ENCODE peak calls at places on chromosomes 13 and 19, in six cellular contexts. One of them, this sample, is unnamed.

GRCh38 chr13:42615691-42616090 is 41.7 kb downstream of the TNFSF11 start:
- DNase-seq in psoas muscle: no peak
- DNase-seq in GM12864: no peak
- DNase-seq in stimulated activated CD8-positive, alpha-beta memory T cell treated with anti-CD3 and anti-CD28 coated beads, Interleukin-15, amount 100 ng/mL, for 24 hours: no peak
- DNase-seq in heart left ventricle: no peak
- DNase-seq in NCI-H2081: no peak
- DNase-seq in this sample: no peak

GRCh38 chr13:35293579-35293978 is 182.9 kb downstream of the MAB21L1 start:
- DNase-seq in stimulated activated CD8-positive, alpha-beta memory T cell treated with anti-CD3 and anti-CD28 coated beads, Interleukin-15, amount 100 ng/mL, for 24 hours: no peak
- DNase-seq in psoas muscle: no peak
- DNase-seq in GM12864: no peak
- DNase-seq in NCI-H2081: no peak
- DNase-seq in heart left ventricle: no peak
- DNase-seq in this sample: no peak

GRCh38 chr19:35054626-35055025 is 13.1 kb downstream of the HPN start:
- DNase-seq in psoas muscle: no peak
- DNase-seq in stimulated activated CD8-positive, alpha-beta memory T cell treated with anti-CD3 and anti-CD28 coated beads, Interleukin-15, amount 100 ng/mL, for 24 hours: no peak
- DNase-seq in GM12864: no peak
- DNase-seq in heart left ventricle: no peak
- DNase-seq in NCI-H2081: no peak
- DNase-seq in this sample: no peak

GRCh38 chr13:26709461-26709860 is 51.1 kb downstream of the GPR12 start:
- DNase-seq in NCI-H2081: no peak
- DNase-seq in GM12864: no peak
- DNase-seq in psoas muscle: no peak
- DNase-seq in stimulated activated CD8-positive, alpha-beta memory T cell treated with anti-CD3 and anti-CD28 coated beads, Interleukin-15, amount 100 ng/mL, for 24 hours: no peak
- DNase-seq in heart left ventricle: no peak
- DNase-seq in this sample: no peak

GRCh38 chr13:20231839-20232555 is at the start of gene GJB6:
- DNase-seq in stimulated activated CD8-positive, alpha-beta memory T cell treated with anti-CD3 and anti-CD28 coated beads, Interleukin-15, amount 100 ng/mL, for 24 hours: peak; percentile 11
- DNase-seq in heart left ventricle: no peak
- DNase-seq in NCI-H2081: no peak
- DNase-seq in GM12864: no peak
- DNase-seq in psoas muscle: no peak
- DNase-seq in this sample: no peak

GRCh38 chr13:33207616-33207964 is 78.0 kb downstream of the STARD13 start:
- DNase-seq in stimulated activated CD8-positive, alpha-beta memory T cell treated with anti-CD3 and anti-CD28 coated beads, Interleukin-15, amount 100 ng/mL, for 24 hours: no peak
- DNase-seq in NCI-H2081: no peak
- DNase-seq in heart left ventricle: peak; percentile 47
- DNase-seq in GM12864: no peak
- DNase-seq in psoas muscle: no peak
- DNase-seq in this sample: peak; percentile 51

GRCh38 chr13:110363009-110363408 is 55.9 kb downstream of the COL4A2 start:
- DNase-seq in heart left ventricle: no peak
- DNase-seq in stimulated activated CD8-positive, alpha-beta memory T cell treated with anti-CD3 and anti-CD28 coated beads, Interleukin-15, amount 100 ng/mL, for 24 hours: no peak
- DNase-seq in GM12864: no peak
- DNase-seq in NCI-H2081: no peak
- DNase-seq in psoas muscle: no peak
- DNase-seq in this sample: no peak

GRCh38 chr13:29847501-29847983 is 2.9 kb downstream of the UBL3 start:
- DNase-seq in NCI-H2081: no peak
- DNase-seq in stimulated activated CD8-positive, alpha-beta memory T cell treated with anti-CD3 and anti-CD28 coated beads, Interleukin-15, amount 100 ng/mL, for 24 hours: no peak
- DNase-seq in heart left ventricle: no peak
- DNase-seq in GM12864: no peak
- DNase-seq in psoas muscle: no peak
- DNase-seq in this sample: no peak

GRCh38 chr19:9752701-9753443 is 15.7 kb downstream of the ZNF846 start:
- DNase-seq in psoas muscle: no peak
- DNase-seq in NCI-H2081: no peak
- DNase-seq in stimulated activated CD8-positive, alpha-beta memory T cell treated with anti-CD3 and anti-CD28 coated beads, Interleukin-15, amount 100 ng/mL, for 24 hours: no peak
- DNase-seq in GM12864: no peak
- DNase-seq in heart left ventricle: no peak
- DNase-seq in this sample: no peak

GRCh38 chr13:36769545-36769944 is 49.5 kb upstream of the RFXAP start:
- DNase-seq in GM12864: no peak
- DNase-seq in stimulated activated CD8-positive, alpha-beta memory T cell treated with anti-CD3 and anti-CD28 coated beads, Interleukin-15, amount 100 ng/mL, for 24 hours: no peak
- DNase-seq in NCI-H2081: no peak
- DNase-seq in psoas muscle: no peak
- DNase-seq in heart left ventricle: no peak
- DNase-seq in this sample: no peak

GRCh38 chr19:36103842-36104552 is 6.9 kb upstream of the OVOL3 start:
- DNase-seq in psoas muscle: no peak
- DNase-seq in heart left ventricle: no peak
- DNase-seq in GM12864: no peak
- DNase-seq in NCI-H2081: no peak
- DNase-seq in stimulated activated CD8-positive, alpha-beta memory T cell treated with anti-CD3 and anti-CD28 coated beads, Interleukin-15, amount 100 ng/mL, for 24 hours: no peak
- DNase-seq in this sample: no peak

GRCh38 chr13:91482427-91482826 is 84.0 kb downstream of the GPC5 start:
- DNase-seq in GM12864: no peak
- DNase-seq in psoas muscle: no peak
- DNase-seq in heart left ventricle: no peak
- DNase-seq in NCI-H2081: no peak
- DNase-seq in stimulated activated CD8-positive, alpha-beta memory T cell treated with anti-CD3 and anti-CD28 coated beads, Interleukin-15, amount 100 ng/mL, for 24 hours: no peak
- DNase-seq in this sample: no peak

GRCh38 chr19:47032171-47032811 is 12.7 kb downstream of the NPAS1 start:
- DNase-seq in heart left ventricle: no peak
- DNase-seq in psoas muscle: no peak
- DNase-seq in stimulated activated CD8-positive, alpha-beta memory T cell treated with anti-CD3 and anti-CD28 coated beads, Interleukin-15, amount 100 ng/mL, for 24 hours: peak; percentile 29
- DNase-seq in GM12864: no peak
- DNase-seq in NCI-H2081: peak; percentile 49
- DNase-seq in this sample: no peak

GRCh38 chr19:14113762-14114414 is 3.7 kb downstream of the PRKACA start:
- DNase-seq in GM12864: no peak
- DNase-seq in NCI-H2081: no peak
- DNase-seq in psoas muscle: peak; percentile 97
- DNase-seq in stimulated activated CD8-positive, alpha-beta memory T cell treated with anti-CD3 and anti-CD28 coated beads, Interleukin-15, amount 100 ng/mL, for 24 hours: no peak
- DNase-seq in heart left ventricle: no peak
- DNase-seq in this sample: no peak

GRCh38 chr19:13057744-13058143 is 44.9 kb downstream of the LYL1 start:
- DNase-seq in heart left ventricle: no peak
- DNase-seq in stimulated activated CD8-positive, alpha-beta memory T cell treated with anti-CD3 and anti-CD28 coated beads, Interleukin-15, amount 100 ng/mL, for 24 hours: no peak
- DNase-seq in GM12864: no peak
- DNase-seq in psoas muscle: no peak
- DNase-seq in NCI-H2081: no peak
- DNase-seq in this sample: no peak

GRCh38 chr19:19447536-19448237 is 42.2 kb downstream of the GATAD2A start:
- DNase-seq in heart left ventricle: no peak
- DNase-seq in GM12864: no peak
- DNase-seq in psoas muscle: no peak
- DNase-seq in stimulated activated CD8-positive, alpha-beta memory T cell treated with anti-CD3 and anti-CD28 coated beads, Interleukin-15, amount 100 ng/mL, for 24 hours: no peak
- DNase-seq in NCI-H2081: no peak
- DNase-seq in this sample: no peak

GRCh38 chr13:35964764-35965163 is 166.4 kb downstream of the DCLK1 start:
- DNase-seq in heart left ventricle: no peak
- DNase-seq in psoas muscle: no peak
- DNase-seq in NCI-H2081: no peak
- DNase-seq in stimulated activated CD8-positive, alpha-beta memory T cell treated with anti-CD3 and anti-CD28 coated beads, Interleukin-15, amount 100 ng/mL, for 24 hours: no peak
- DNase-seq in GM12864: no peak
- DNase-seq in this sample: no peak

GRCh38 chr13:27775943-27776342 is 16.3 kb upstream of the GSX1 start:
- DNase-seq in heart left ventricle: no peak
- DNase-seq in psoas muscle: no peak
- DNase-seq in stimulated activated CD8-positive, alpha-beta memory T cell treated with anti-CD3 and anti-CD28 coated beads, Interleukin-15, amount 100 ng/mL, for 24 hours: no peak
- DNase-seq in GM12864: no peak
- DNase-seq in NCI-H2081: no peak
- DNase-seq in this sample: no peak

GRCh38 chr19:33448159-33448516 is 73.5 kb downstream of the PEPD start:
- DNase-seq in psoas muscle: peak; percentile 46
- DNase-seq in stimulated activated CD8-positive, alpha-beta memory T cell treated with anti-CD3 and anti-CD28 coated beads, Interleukin-15, amount 100 ng/mL, for 24 hours: no peak
- DNase-seq in heart left ventricle: peak; percentile 6
- DNase-seq in NCI-H2081: no peak
- DNase-seq in GM12864: no peak
- DNase-seq in this sample: no peak

GRCh38 chr19:11092181-11092538 is 2.9 kb downstream of the LDLR start:
- DNase-seq in NCI-H2081: no peak
- DNase-seq in heart left ventricle: no peak
- DNase-seq in GM12864: no peak
- DNase-seq in psoas muscle: no peak
- DNase-seq in stimulated activated CD8-positive, alpha-beta memory T cell treated with anti-CD3 and anti-CD28 coated beads, Interleukin-15, amount 100 ng/mL, for 24 hours: no peak
- DNase-seq in this sample: no peak

GRCh38 chr13:81184556-81185265 is 843.8 kb upstream of the SPRY2 start:
- DNase-seq in stimulated activated CD8-positive, alpha-beta memory T cell treated with anti-CD3 and anti-CD28 coated beads, Interleukin-15, amount 100 ng/mL, for 24 hours: no peak
- DNase-seq in heart left ventricle: no peak
- DNase-seq in psoas muscle: no peak
- DNase-seq in GM12864: no peak
- DNase-seq in NCI-H2081: no peak
- DNase-seq in this sample: no peak

GRCh38 chr13:29791508-29791907 is 58.9 kb downstream of the UBL3 start:
- DNase-seq in stimulated activated CD8-positive, alpha-beta memory T cell treated with anti-CD3 and anti-CD28 coated beads, Interleukin-15, amount 100 ng/mL, for 24 hours: no peak
- DNase-seq in heart left ventricle: no peak
- DNase-seq in GM12864: no peak
- DNase-seq in NCI-H2081: no peak
- DNase-seq in psoas muscle: no peak
- DNase-seq in this sample: no peak

GRCh38 chr19:41570639-41571112 is 5.3 kb upstream of the CEACAM21 start:
- DNase-seq in stimulated activated CD8-positive, alpha-beta memory T cell treated with anti-CD3 and anti-CD28 coated beads, Interleukin-15, amount 100 ng/mL, for 24 hours: peak; percentile 74
- DNase-seq in heart left ventricle: peak; percentile 76
- DNase-seq in GM12864: peak; percentile 49
- DNase-seq in NCI-H2081: peak; percentile 72
- DNase-seq in psoas muscle: peak; percentile 84
- DNase-seq in this sample: peak; percentile 76

GRCh38 chr19:35509018-35509652 is 4.3 kb downstream of the DMKN start:
- DNase-seq in heart left ventricle: no peak
- DNase-seq in stimulated activated CD8-positive, alpha-beta memory T cell treated with anti-CD3 and anti-CD28 coated beads, Interleukin-15, amount 100 ng/mL, for 24 hours: no peak
- DNase-seq in NCI-H2081: no peak
- DNase-seq in psoas muscle: no peak
- DNase-seq in GM12864: peak; percentile 35
- DNase-seq in this sample: no peak

GRCh38 chr19:18223860-18224524 is 2.2 kb downstream of the PDE4C start:
- DNase-seq in GM12864: no peak
- DNase-seq in heart left ventricle: peak; percentile 64
- DNase-seq in stimulated activated CD8-positive, alpha-beta memory T cell treated with anti-CD3 and anti-CD28 coated beads, Interleukin-15, amount 100 ng/mL, for 24 hours: no peak
- DNase-seq in psoas muscle: peak; percentile 78
- DNase-seq in NCI-H2081: no peak
- DNase-seq in this sample: peak; percentile 64

GRCh38 chr13:110448230-110448629 is 113.3 kb downstream of the RAB20 start:
- DNase-seq in GM12864: no peak
- DNase-seq in NCI-H2081: no peak
- DNase-seq in psoas muscle: no peak
- DNase-seq in heart left ventricle: no peak
- DNase-seq in stimulated activated CD8-positive, alpha-beta memory T cell treated with anti-CD3 and anti-CD28 coated beads, Interleukin-15, amount 100 ng/mL, for 24 hours: no peak
- DNase-seq in this sample: no peak

GRCh38 chr19:41545547-41545946 is 30.4 kb upstream of the CEACAM21 start:
- DNase-seq in psoas muscle: no peak
- DNase-seq in heart left ventricle: no peak
- DNase-seq in stimulated activated CD8-positive, alpha-beta memory T cell treated with anti-CD3 and anti-CD28 coated beads, Interleukin-15, amount 100 ng/mL, for 24 hours: no peak
- DNase-seq in GM12864: no peak
- DNase-seq in NCI-H2081: no peak
- DNase-seq in this sample: no peak

GRCh38 chr13:93386191-93386590 is 159.6 kb downstream of the GPC6 start:
- DNase-seq in psoas muscle: no peak
- DNase-seq in heart left ventricle: no peak
- DNase-seq in NCI-H2081: no peak
- DNase-seq in GM12864: no peak
- DNase-seq in stimulated activated CD8-positive, alpha-beta memory T cell treated with anti-CD3 and anti-CD28 coated beads, Interleukin-15, amount 100 ng/mL, for 24 hours: no peak
- DNase-seq in this sample: no peak

GRCh38 chr13:31967155-31967554 is 64.4 kb upstream of the FRY start:
- DNase-seq in heart left ventricle: no peak
- DNase-seq in stimulated activated CD8-positive, alpha-beta memory T cell treated with anti-CD3 and anti-CD28 coated beads, Interleukin-15, amount 100 ng/mL, for 24 hours: no peak
- DNase-seq in GM12864: no peak
- DNase-seq in psoas muscle: no peak
- DNase-seq in NCI-H2081: no peak
- DNase-seq in this sample: no peak

GRCh38 chr19:29783627-29784190 is 28.1 kb upstream of the CCNE1 start:
- DNase-seq in stimulated activated CD8-positive, alpha-beta memory T cell treated with anti-CD3 and anti-CD28 coated beads, Interleukin-15, amount 100 ng/mL, for 24 hours: no peak
- DNase-seq in heart left ventricle: no peak
- DNase-seq in psoas muscle: no peak
- DNase-seq in GM12864: no peak
- DNase-seq in NCI-H2081: no peak
- DNase-seq in this sample: no peak

GRCh38 chr13:26558074-26558805 is 757 bp downstream of the WASF3 start:
- DNase-seq in heart left ventricle: peak; percentile 31
- DNase-seq in GM12864: no peak
- DNase-seq in stimulated activated CD8-positive, alpha-beta memory T cell treated with anti-CD3 and anti-CD28 coated beads, Interleukin-15, amount 100 ng/mL, for 24 hours: no peak
- DNase-seq in NCI-H2081: no peak
- DNase-seq in psoas muscle: peak; percentile 56
- DNase-seq in this sample: no peak

GRCh38 chr19:1455336-1456120 is 5.6 kb downstream of the APC2 start:
- DNase-seq in psoas muscle: peak; percentile 74
- DNase-seq in NCI-H2081: peak; percentile 35
- DNase-seq in stimulated activated CD8-positive, alpha-beta memory T cell treated with anti-CD3 and anti-CD28 coated beads, Interleukin-15, amount 100 ng/mL, for 24 hours: no peak
- DNase-seq in GM12864: no peak
- DNase-seq in heart left ventricle: no peak
- DNase-seq in this sample: no peak

GRCh38 chr13:33351324-33351723 is 65.8 kb upstream of the STARD13 start:
- DNase-seq in GM12864: no peak
- DNase-seq in NCI-H2081: no peak
- DNase-seq in heart left ventricle: no peak
- DNase-seq in psoas muscle: no peak
- DNase-seq in stimulated activated CD8-positive, alpha-beta memory T cell treated with anti-CD3 and anti-CD28 coated beads, Interleukin-15, amount 100 ng/mL, for 24 hours: no peak
- DNase-seq in this sample: no peak

GRCh38 chr13:113044431-113045114 is 61.0 kb upstream of the F7 start:
- DNase-seq in NCI-H2081: no peak
- DNase-seq in GM12864: no peak
- DNase-seq in stimulated activated CD8-positive, alpha-beta memory T cell treated with anti-CD3 and anti-CD28 coated beads, Interleukin-15, amount 100 ng/mL, for 24 hours: no peak
- DNase-seq in heart left ventricle: peak; percentile 17
- DNase-seq in psoas muscle: no peak
- DNase-seq in this sample: peak; percentile 2

GRCh38 chr19:5403968-5404640 is 51.1 kb upstream of the ZNRF4 start:
- DNase-seq in psoas muscle: peak; percentile 85
- DNase-seq in GM12864: peak; percentile 8
- DNase-seq in NCI-H2081: no peak
- DNase-seq in heart left ventricle: peak; percentile 81
- DNase-seq in stimulated activated CD8-positive, alpha-beta memory T cell treated with anti-CD3 and anti-CD28 coated beads, Interleukin-15, amount 100 ng/mL, for 24 hours: peak; percentile 30
- DNase-seq in this sample: peak; percentile 83

This sample was measured in heart right ventricle.